ENCODE peak calls at places on chromosomes 2 and 18, in four cellular contexts. One of them, this sample, is unnamed.

GRCh38 chr2:205259131-205259530 is 423.2 kb upstream of the NRP2 start:
- DNase-seq in activated CD8-positive, alpha-beta memory T cell treated with anti-CD3 and anti-CD28 coated beads for 24 hours: no peak
- DNase-seq in stimulated activated CD4-positive, alpha-beta T cell treated with anti-CD3 and anti-CD28 coated beads, Interleukin-4, amount 100 ng/mL, for 24 hours: no peak
- DNase-seq in germinal center: no peak
- DNase-seq in this sample: no peak

GRCh38 chr2:186977433-186978045 is 128.6 kb upstream of the ZSWIM2 start:
- DNase-seq in activated CD8-positive, alpha-beta memory T cell treated with anti-CD3 and anti-CD28 coated beads for 24 hours: no peak
- DNase-seq in stimulated activated CD4-positive, alpha-beta T cell treated with anti-CD3 and anti-CD28 coated beads, Interleukin-4, amount 100 ng/mL, for 24 hours: no peak
- DNase-seq in germinal center: no peak
- DNase-seq in this sample: no peak

GRCh38 chr18:3111523-3112240 is 98.7 kb upstream of the LPIN2 start:
- DNase-seq in activated CD8-positive, alpha-beta memory T cell treated with anti-CD3 and anti-CD28 coated beads for 24 hours: no peak
- DNase-seq in stimulated activated CD4-positive, alpha-beta T cell treated with anti-CD3 and anti-CD28 coated beads, Interleukin-4, amount 100 ng/mL, for 24 hours: no peak
- DNase-seq in germinal center: no peak
- DNase-seq in this sample: no peak

GRCh38 chr18:54671291-54671881 is 80.3 kb downstream of the DYNAP start:
- DNase-seq in activated CD8-positive, alpha-beta memory T cell treated with anti-CD3 and anti-CD28 coated beads for 24 hours: no peak
- DNase-seq in stimulated activated CD4-positive, alpha-beta T cell treated with anti-CD3 and anti-CD28 coated beads, Interleukin-4, amount 100 ng/mL, for 24 hours: no peak
- DNase-seq in germinal center: peak; percentile 5
- DNase-seq in this sample: peak; percentile 27

GRCh38 chr2:154402138-154402714 is 296.3 kb upstream of the KCNJ3 start:
- DNase-seq in activated CD8-positive, alpha-beta memory T cell treated with anti-CD3 and anti-CD28 coated beads for 24 hours: no peak
- DNase-seq in stimulated activated CD4-positive, alpha-beta T cell treated with anti-CD3 and anti-CD28 coated beads, Interleukin-4, amount 100 ng/mL, for 24 hours: no peak
- DNase-seq in germinal center: no peak
- DNase-seq in this sample: peak; percentile 39

GRCh38 chr2:12257476-12257875 is 459.3 kb upstream of the TRIB2 start:
- DNase-seq in activated CD8-positive, alpha-beta memory T cell treated with anti-CD3 and anti-CD28 coated beads for 24 hours: no peak
- DNase-seq in stimulated activated CD4-positive, alpha-beta T cell treated with anti-CD3 and anti-CD28 coated beads, Interleukin-4, amount 100 ng/mL, for 24 hours: no peak
- DNase-seq in germinal center: no peak
- DNase-seq in this sample: no peak

GRCh38 chr18:49865401-49865800 is 52.1 kb upstream of the ACAA2 start:
- DNase-seq in activated CD8-positive, alpha-beta memory T cell treated with anti-CD3 and anti-CD28 coated beads for 24 hours: no peak
- DNase-seq in stimulated activated CD4-positive, alpha-beta T cell treated with anti-CD3 and anti-CD28 coated beads, Interleukin-4, amount 100 ng/mL, for 24 hours: no peak
- DNase-seq in germinal center: no peak
- DNase-seq in this sample: no peak

GRCh38 chr2:147792966-147793617 is 51.7 kb upstream of the ACVR2A start:
- DNase-seq in activated CD8-positive, alpha-beta memory T cell treated with anti-CD3 and anti-CD28 coated beads for 24 hours: no peak
- DNase-seq in stimulated activated CD4-positive, alpha-beta T cell treated with anti-CD3 and anti-CD28 coated beads, Interleukin-4, amount 100 ng/mL, for 24 hours: no peak
- DNase-seq in germinal center: no peak
- DNase-seq in this sample: peak; percentile 52

GRCh38 chr2:226694142-226694541 is 105.5 kb downstream of the IRS1 start:
- DNase-seq in activated CD8-positive, alpha-beta memory T cell treated with anti-CD3 and anti-CD28 coated beads for 24 hours: no peak
- DNase-seq in stimulated activated CD4-positive, alpha-beta T cell treated with anti-CD3 and anti-CD28 coated beads, Interleukin-4, amount 100 ng/mL, for 24 hours: no peak
- DNase-seq in germinal center: no peak
- DNase-seq in this sample: no peak

GRCh38 chr2:238127165-238128060 is 11.1 kb upstream of the KLHL30 start:
- DNase-seq in activated CD8-positive, alpha-beta memory T cell treated with anti-CD3 and anti-CD28 coated beads for 24 hours: no peak
- DNase-seq in stimulated activated CD4-positive, alpha-beta T cell treated with anti-CD3 and anti-CD28 coated beads, Interleukin-4, amount 100 ng/mL, for 24 hours: no peak
- DNase-seq in germinal center: no peak
- DNase-seq in this sample: peak; percentile 57

GRCh38 chr18:58670561-58671121 is 624 bp upstream of the MALT1 start:
- DNase-seq in activated CD8-positive, alpha-beta memory T cell treated with anti-CD3 and anti-CD28 coated beads for 24 hours: no peak
- DNase-seq in stimulated activated CD4-positive, alpha-beta T cell treated with anti-CD3 and anti-CD28 coated beads, Interleukin-4, amount 100 ng/mL, for 24 hours: no peak
- DNase-seq in germinal center: no peak
- DNase-seq in this sample: no peak

GRCh38 chr18:70683263-70683662 is 394.4 kb downstream of the SOCS6 start:
- DNase-seq in activated CD8-positive, alpha-beta memory T cell treated with anti-CD3 and anti-CD28 coated beads for 24 hours: no peak
- DNase-seq in stimulated activated CD4-positive, alpha-beta T cell treated with anti-CD3 and anti-CD28 coated beads, Interleukin-4, amount 100 ng/mL, for 24 hours: no peak
- DNase-seq in germinal center: no peak
- DNase-seq in this sample: no peak

GRCh38 chr18:45496746-45497145 is 118.5 kb upstream of the SLC14A2 start:
- DNase-seq in activated CD8-positive, alpha-beta memory T cell treated with anti-CD3 and anti-CD28 coated beads for 24 hours: no peak
- DNase-seq in stimulated activated CD4-positive, alpha-beta T cell treated with anti-CD3 and anti-CD28 coated beads, Interleukin-4, amount 100 ng/mL, for 24 hours: no peak
- DNase-seq in germinal center: no peak
- DNase-seq in this sample: no peak

GRCh38 chr2:204234879-204235278 is 298.3 kb downstream of the ICOS start:
- DNase-seq in activated CD8-positive, alpha-beta memory T cell treated with anti-CD3 and anti-CD28 coated beads for 24 hours: no peak
- DNase-seq in stimulated activated CD4-positive, alpha-beta T cell treated with anti-CD3 and anti-CD28 coated beads, Interleukin-4, amount 100 ng/mL, for 24 hours: no peak
- DNase-seq in germinal center: no peak
- DNase-seq in this sample: peak; percentile 22

GRCh38 chr18:51266736-51267135 is 69.3 kb upstream of the MEX3C start:
- DNase-seq in activated CD8-positive, alpha-beta memory T cell treated with anti-CD3 and anti-CD28 coated beads for 24 hours: no peak
- DNase-seq in stimulated activated CD4-positive, alpha-beta T cell treated with anti-CD3 and anti-CD28 coated beads, Interleukin-4, amount 100 ng/mL, for 24 hours: no peak
- DNase-seq in germinal center: no peak
- DNase-seq in this sample: no peak

GRCh38 chr18:48573632-48574293 is 34.9 kb downstream of the CTIF start:
- DNase-seq in activated CD8-positive, alpha-beta memory T cell treated with anti-CD3 and anti-CD28 coated beads for 24 hours: no peak
- DNase-seq in stimulated activated CD4-positive, alpha-beta T cell treated with anti-CD3 and anti-CD28 coated beads, Interleukin-4, amount 100 ng/mL, for 24 hours: no peak
- DNase-seq in germinal center: no peak
- DNase-seq in this sample: peak; percentile 57

GRCh38 chr2:215624423-215624829 is 188.6 kb upstream of the FN1 start:
- DNase-seq in activated CD8-positive, alpha-beta memory T cell treated with anti-CD3 and anti-CD28 coated beads for 24 hours: no peak
- DNase-seq in stimulated activated CD4-positive, alpha-beta T cell treated with anti-CD3 and anti-CD28 coated beads, Interleukin-4, amount 100 ng/mL, for 24 hours: no peak
- DNase-seq in germinal center: no peak
- DNase-seq in this sample: peak; percentile 32

This sample was measured in mesendoderm.